ENCODE peak calls at places on chromosome X, in eight cellular contexts. B is CD14-positive monocyte, E is GM23338, F is HCT116, V is AG04449, U is BJ, Z is Calu3, K is Peyer's patch. Q is an unnamed sample.

GRCh38 chrX:154541896-154542722 is 4.5 kb downstream of the G6PD start:
- DNase-seq in B (peak; percentile 87), E (no peak), F (peak; percentile 34), V (peak; percentile 72), U (peak; percentile 70), Z (peak; percentile 80), K (peak; percentile 34), Q (no peak)

GRCh38 chrX:154457491-154458115 is 478 bp upstream of the PLXNA3 start:
- DNase-seq in B (no peak), E (peak; percentile 80), F (no peak), V (no peak), U (no peak), Z (peak; percentile 68), K (peak; percentile 70), Q (no peak)

GRCh38 chrX:3175659-3176438 is 134.6 kb downstream of the ARSF start:
- DNase-seq in B (no peak), E (no peak), F (no peak), V (no peak), U (peak; percentile 38), Z (no peak), K (no peak), Q (no peak)

GRCh38 chrX:2374086-2374485 is 126.7 kb downstream of the DHRSX start:
- DNase-seq in B (no peak), E (no peak), F (no peak), V (peak; percentile 55), U (no peak), Z (no peak), K (no peak), Q (no peak)

GRCh38 chrX:101483705-101484104 is 1.6 kb upstream of the ARMCX4 start:
- DNase-seq in B (no peak), E (peak; percentile 61), F (no peak), V (no peak), U (no peak), Z (no peak), K (no peak), Q (no peak)

GRCh38 chrX:39772057-39772832 is 325.5 kb downstream of the BCOR start:
- DNase-seq in B (peak; percentile 72), E (peak; percentile 71), F (no peak), V (no peak), U (no peak), Z (peak; percentile 47), K (peak; percentile 24), Q (no peak)

GRCh38 chrX:55127692-55128091 is 38.9 kb downstream of the PAGE2 start:
- DNase-seq in B (no peak), E (no peak), F (no peak), V (no peak), U (no peak), Z (no peak), K (no peak), Q (no peak)

GRCh38 chrX:44432641-44433040 is 89.2 kb upstream of the EFHC2 start:
- DNase-seq in B (no peak), E (peak; percentile 27), F (peak; percentile 8), V (peak; percentile 19), U (no peak), Z (no peak), K (no peak), Q (no peak)

GRCh38 chrX:128464091-128464490 is 411.9 kb upstream of the ACTRT1 start:
- DNase-seq in B (no peak), E (no peak), F (no peak), V (no peak), U (no peak), Z (no peak), K (no peak), Q (no peak)

GRCh38 chrX:56618250-56618649 is 54.8 kb downstream of the UBQLN2 start:
- DNase-seq in B (no peak), E (peak; percentile 24), F (no peak), V (no peak), U (no peak), Z (no peak), K (no peak), Q (no peak)

GRCh38 chrX:17608898-17609297 is 128.4 kb upstream of the SCML1 start:
- DNase-seq in B (no peak), E (no peak), F (no peak), V (no peak), U (no peak), Z (peak; percentile 72), K (no peak), Q (no peak)

GRCh38 chrX:42715689-42716022 is 62.3 kb downstream of the PPP1R2C start:
- DNase-seq in B (no peak), E (no peak), F (no peak), V (no peak), U (no peak), Z (no peak), K (no peak), Q (no peak)

GRCh38 chrX:42710452-42710851 is 67.5 kb downstream of the PPP1R2C start:
- DNase-seq in B (no peak), E (no peak), F (no peak), V (no peak), U (no peak), Z (no peak), K (no peak), Q (no peak)

GRCh38 chrX:42720209-42720608 is 57.8 kb downstream of the PPP1R2C start:
- DNase-seq in B (no peak), E (no peak), F (no peak), V (no peak), U (no peak), Z (no peak), K (no peak), Q (no peak)

DNA sequence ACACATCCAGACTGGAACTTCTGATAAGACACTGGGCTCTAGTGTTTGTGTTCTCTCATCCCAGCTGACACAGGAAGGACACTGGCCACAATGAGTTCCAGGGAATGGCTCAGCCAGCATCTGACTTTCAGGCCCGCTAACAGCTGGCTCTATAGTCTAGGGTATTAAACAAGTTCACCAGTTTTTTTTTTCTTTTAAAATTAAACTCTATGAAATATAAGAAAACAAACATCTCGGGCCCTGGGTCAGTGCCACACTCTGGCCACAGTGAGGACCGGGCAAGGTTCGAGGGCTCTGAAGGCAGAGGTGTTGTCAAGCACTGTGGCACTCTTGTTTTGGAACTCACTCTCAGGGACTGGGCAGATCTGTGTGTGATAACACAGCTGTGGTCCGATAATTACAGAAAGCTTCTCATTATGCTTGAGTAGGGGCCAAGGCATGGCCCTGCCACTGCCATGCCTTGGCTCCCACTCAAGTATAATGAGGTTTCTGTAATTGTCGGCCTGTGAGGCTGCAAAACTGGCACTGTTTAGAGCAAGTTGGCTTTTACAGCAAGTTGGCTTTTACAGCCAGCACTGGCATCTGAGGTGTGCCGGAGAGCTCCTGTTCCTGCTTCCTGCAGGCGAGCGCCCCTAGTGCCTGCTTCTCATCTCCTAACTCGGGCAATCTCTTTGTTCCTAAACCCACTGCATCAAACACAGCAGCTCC is 62.8 kb downstream of the PPP1R2C start:
- DNase-seq in B (no peak), E (peak; percentile 70), F (no peak), V (no peak), U (no peak), Z (peak; percentile 36), K (peak; percentile 46), Q (no peak)
- TF ChIP-seq CTCF in B (peak; percentile 25), E (peak; percentile 64), F (no peak), V (no peak), U (no peak), Z (no peak), K (peak; percentile 42), Q (no peak)

DNA sequence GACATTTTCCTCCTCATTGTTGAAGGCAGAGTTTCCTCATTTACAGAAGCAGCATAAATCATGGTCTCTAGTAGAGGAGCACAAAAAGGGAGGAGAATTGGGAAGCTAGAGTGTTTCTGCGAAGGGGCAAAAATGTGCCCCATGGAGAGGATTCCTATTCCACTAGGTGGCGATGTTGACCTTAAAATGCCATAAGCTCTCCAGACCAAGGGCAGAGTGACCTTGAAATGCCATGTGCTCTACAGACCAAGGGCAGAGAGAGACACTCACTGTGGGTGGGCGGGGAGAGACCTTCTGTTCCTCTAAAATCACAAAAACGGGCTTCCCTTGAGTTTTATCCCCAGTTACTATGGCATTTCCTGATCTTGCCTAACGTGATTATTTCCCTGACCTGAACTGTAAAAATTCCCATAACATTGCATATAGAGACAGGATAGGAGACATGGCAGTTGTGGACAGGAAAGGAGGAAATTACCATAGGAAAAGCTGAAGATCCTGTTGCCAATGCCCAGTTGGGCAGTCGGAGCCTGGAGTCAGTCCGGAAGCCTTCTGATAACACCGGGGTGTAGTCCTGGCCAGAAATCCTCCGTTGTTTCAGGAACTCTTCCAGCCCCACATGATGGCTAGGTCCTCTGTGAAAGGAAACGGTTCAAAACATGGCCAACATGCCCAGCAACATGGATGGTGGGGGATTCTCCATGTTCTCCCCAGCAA is 567.7 kb downstream of the MAGEB5 start:
- DNase-seq in B (no peak), E (peak; percentile 77), F (peak; percentile 29), V (no peak), U (no peak), Z (peak; percentile 7), K (no peak), Q (no peak)
- TF ChIP-seq CTCF in B (peak; percentile 20), E (peak; percentile 76), F (peak; percentile 36), V (peak; percentile 6), U (no peak), Z (peak; percentile 74), K (peak; percentile 5), Q (no peak)

GRCh38 chrX:105317117-105317516 is 96.6 kb upstream of the TEX13A start:
- DNase-seq in B (no peak), E (no peak), F (no peak), V (no peak), U (no peak), Z (no peak), K (no peak), Q (no peak)

GRCh38 chrX:105313596-105313995 is 93.1 kb upstream of the TEX13A start:
- DNase-seq in B (no peak), E (no peak), F (no peak), V (no peak), U (no peak), Z (no peak), K (no peak), Q (no peak)

GRCh38 chrX:105315301-105315700 is 94.8 kb upstream of the TEX13A start:
- DNase-seq in B (no peak), E (no peak), F (no peak), V (no peak), U (no peak), Z (no peak), K (no peak), Q (no peak)

GRCh38 chrX:105314468-105314867 is 94.0 kb upstream of the TEX13A start:
- DNase-seq in B (no peak), E (no peak), F (no peak), V (no peak), U (no peak), Z (no peak), K (no peak), Q (no peak)
- TF ChIP-seq CTCF in B (no peak), E (no peak), F (no peak), V (no peak), U (no peak), Z (no peak), K (no peak), Q (no peak)

DNA sequence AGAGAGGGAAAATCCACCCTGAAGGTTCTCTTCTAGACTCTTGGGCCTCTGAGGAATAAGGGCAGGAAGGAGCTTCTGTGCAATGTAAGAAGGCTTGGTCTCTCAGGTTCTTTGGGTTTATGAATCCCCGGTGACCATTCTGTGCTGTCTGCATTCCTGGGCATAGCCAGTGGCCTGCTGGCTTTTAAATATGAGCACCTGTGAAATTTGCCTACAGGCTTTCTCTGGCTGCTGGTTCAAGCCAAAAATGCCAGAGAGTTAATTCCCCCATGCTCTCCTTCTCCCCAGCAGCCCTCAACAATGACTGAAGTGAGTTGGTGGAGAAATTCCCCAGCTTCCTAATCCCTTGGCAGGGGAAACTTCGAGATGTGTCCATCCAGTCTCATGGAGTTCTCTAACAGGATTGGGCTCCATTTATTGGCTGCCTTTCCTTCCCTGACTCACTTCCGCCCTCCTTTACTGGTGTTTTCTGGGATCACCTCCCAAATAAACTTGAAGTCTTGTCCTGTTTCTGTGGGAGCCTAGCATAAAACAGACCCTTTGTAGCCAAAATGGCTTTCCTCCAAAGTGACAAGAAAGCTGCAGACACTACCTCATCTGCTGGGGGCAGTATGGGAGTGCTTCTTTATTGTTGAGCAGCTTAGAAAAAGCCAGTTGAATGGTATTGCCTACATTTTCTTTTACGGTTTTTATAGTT is 179.4 kb upstream of the CASK start:
- DNase-seq in B (no peak), E (no peak), F (no peak), V (no peak), U (no peak), Z (no peak), K (no peak), Q (no peak)
- TF ChIP-seq CTCF in B (no peak), E (peak; percentile 19), F (no peak), V (no peak), U (no peak), Z (no peak), K (no peak), Q (no peak)